ENCODE peak calls at places on chromosomes 1 and 21, in eight cellular contexts. H, L, U, T, W, Z, E and J are unnamed samples.

GRCh38 chr1:215669806-215670485 is 102.8 kb downstream of the KCTD3 start:
- DNase-seq in H (no peak), L (no peak), U (no peak), T (peak), W (no peak), Z (peak), E (no peak), J (no peak)

GRCh38 chr1:168835153-168835648 is 106.2 kb upstream of the DPT start:
- DNase-seq in H (no peak), L (no peak), U (no peak), T (no peak), W (no peak), Z (no peak), E (no peak), J (no peak)

GRCh38 chr1:74767490-74767889 is 34.5 kb downstream of the TYW3 start:
- DNase-seq in H (peak), L (no peak), U (peak), T (peak), W (peak), Z (peak), E (peak), J (peak)

GRCh38 chr1:177256153-177256814 is 85.5 kb downstream of the BRINP2 start:
- DNase-seq in H (peak), L (peak), U (peak), T (peak), W (peak), Z (peak), E (no peak), J (peak)

GRCh38 chr21:37593015-37593414 is 226.4 kb downstream of the DYRK1A start:
- DNase-seq in H (no peak), L (no peak), U (peak), T (peak), W (no peak), Z (no peak), E (no peak), J (no peak)

GRCh38 chr1:214637125-214637524 is 34.1 kb downstream of the CENPF start:
- DNase-seq in H (no peak), L (no peak), U (no peak), T (no peak), W (peak), Z (no peak), E (no peak), J (no peak)

GRCh38 chr1:176033474-176033873 is 173.6 kb downstream of the COP1 start:
- DNase-seq in H (peak), L (no peak), U (no peak), T (no peak), W (peak), Z (peak), E (no peak), J (no peak)

GRCh38 chr1:45584351-45585109 is 689 bp downstream of the NASP start:
- DNase-seq in H (peak), L (peak), U (peak), T (peak), W (peak), Z (peak), E (peak), J (no peak)

DNA sequence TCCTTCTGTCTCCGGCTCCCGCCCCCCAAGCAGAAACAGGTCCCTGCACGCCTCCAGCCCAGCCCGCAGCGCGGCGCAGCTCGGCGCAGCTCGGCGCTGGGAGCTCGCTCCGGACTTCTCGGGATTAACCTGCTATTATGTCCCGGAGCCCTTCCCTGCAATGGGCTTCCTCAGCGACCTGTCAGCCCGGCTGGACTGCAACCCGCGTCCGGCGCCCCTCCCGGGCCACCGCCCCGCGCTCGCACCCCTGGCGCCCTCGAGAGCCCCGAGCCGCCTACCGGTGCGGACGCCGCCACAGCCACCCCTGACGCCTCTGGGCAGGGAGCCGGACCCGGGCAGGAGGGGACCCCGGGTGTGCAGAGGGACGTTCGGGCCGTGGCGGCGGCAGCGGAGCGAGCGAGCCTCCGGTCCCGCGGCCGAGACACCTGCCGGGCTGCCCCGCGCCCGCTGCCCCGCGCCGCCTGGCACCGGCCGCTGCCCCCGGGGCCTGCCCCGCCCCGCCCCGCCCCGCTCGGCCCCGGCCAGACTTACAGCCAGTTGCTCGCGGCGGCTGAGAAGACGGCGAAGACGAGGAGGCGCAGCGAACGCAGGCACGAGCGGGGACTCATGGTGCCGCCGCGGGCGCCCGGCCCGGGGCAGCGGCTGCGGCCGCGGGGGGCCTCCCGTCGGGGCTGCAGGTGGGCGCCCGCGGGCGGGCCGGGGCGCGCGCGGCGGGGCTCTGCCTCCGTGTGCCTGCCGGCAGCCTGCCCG is 407 bp downstream of the WNT4 start:
- DNase-seq in H (no peak), L (peak), U (no peak), T (peak), W (peak), Z (no peak), E (no peak), J (no peak)
- H3K4me3 ChIP-seq in H (no peak), L (peak), U (no peak), T (peak), W (peak), Z (peak), E (peak), J (no peak)

GRCh38 chr1:72724951-72725863 is 442.9 kb upstream of the NEGR1 start:
- DNase-seq in H (no peak), L (peak), U (no peak), T (peak), W (peak), Z (no peak), E (no peak), J (no peak)
- H2AFZ ChIP-seq in H (no peak), L (no peak), U (no peak), T (peak), W (no peak), Z (no peak), E (no peak), J (no peak)

DNA sequence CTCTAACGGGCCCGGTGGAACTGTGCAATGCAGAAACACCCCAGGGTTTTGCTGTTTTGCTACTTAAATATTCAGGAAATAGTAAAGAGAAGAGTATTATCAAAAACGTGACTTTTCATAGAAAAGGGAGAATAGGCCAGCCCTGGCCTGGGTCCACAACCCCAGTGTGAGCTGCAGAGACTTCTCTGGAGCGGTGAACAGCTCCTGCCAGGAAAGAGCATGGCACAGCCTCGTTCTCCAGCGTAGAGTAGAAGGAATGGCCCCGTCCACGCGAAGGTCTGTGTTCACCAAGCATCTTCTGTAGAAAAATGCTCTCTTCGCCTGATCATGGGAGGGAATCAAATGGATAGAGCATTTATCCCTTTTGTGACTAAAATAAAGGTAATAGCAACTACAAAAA is 51.4 kb downstream of the PDE9A start:
- DNase-seq in H (no peak), L (no peak), U (no peak), T (no peak), W (no peak), Z (no peak), E (no peak), J (no peak)
- TF ChIP-seq CTCF in H (no peak), L (no peak), U (no peak), T (no peak), W (no peak), Z (no peak), E (no peak), J (no peak)

GRCh38 chr1:32362474-32363313 is at the start of the genes FAM229A and TSSK3:
- DNase-seq in H (no peak), L (peak), U (no peak), T (no peak), W (no peak), Z (no peak), E (no peak), J (no peak)
- H3K4me3 ChIP-seq in H (peak), L (peak), U (no peak), T (peak), W (peak), Z (no peak), E (no peak), J (peak)

DNA sequence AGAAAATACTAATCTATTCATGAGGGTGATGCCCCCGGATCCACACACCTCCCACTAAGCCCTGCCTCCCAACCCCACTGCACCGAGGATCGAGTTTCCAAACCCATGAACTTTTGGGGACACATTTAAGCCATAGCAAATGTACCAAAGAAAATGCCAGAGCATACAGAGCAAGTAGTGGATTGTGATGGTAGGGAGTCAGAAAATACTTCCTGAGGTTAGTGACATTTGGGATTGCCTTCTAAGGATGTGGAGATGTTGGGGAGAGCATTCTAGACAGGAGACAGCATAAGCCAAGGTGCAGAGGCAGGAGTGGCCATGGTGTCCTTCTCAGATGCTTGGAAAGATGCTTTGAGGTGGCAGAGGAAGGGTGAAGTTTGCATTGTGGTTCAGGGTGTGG is 32.2 kb downstream of the ANGEL2 start:
- DNase-seq in H (no peak), L (no peak), U (no peak), T (no peak), W (no peak), Z (no peak), E (no peak), J (no peak)
- H2AFZ ChIP-seq in H (no peak), L (no peak), U (no peak), T (no peak), W (no peak), Z (no peak), E (no peak), J (no peak)

DNA sequence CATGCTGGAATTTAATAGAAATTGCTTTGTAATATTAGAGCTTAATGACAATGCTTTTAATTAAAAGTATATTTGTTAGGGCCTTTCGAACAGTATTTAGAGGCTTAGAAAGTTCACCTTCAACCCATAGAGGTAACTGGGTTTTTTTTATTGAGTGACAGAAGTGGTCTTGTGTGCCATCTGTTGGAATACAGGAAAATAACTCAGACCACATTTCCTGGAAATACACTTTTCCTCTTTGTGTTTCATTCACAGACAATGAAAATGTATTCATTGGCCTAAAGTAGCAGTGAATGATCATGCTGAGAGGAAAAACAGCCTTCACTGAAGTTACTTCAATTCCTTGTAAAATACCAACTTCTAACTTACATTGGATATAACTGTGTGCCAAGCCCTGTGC is 83.6 kb upstream of the L1TD1 start:
- DNase-seq in H (no peak), L (no peak), U (no peak), T (no peak), W (no peak), Z (no peak), E (no peak), J (no peak)
- TF ChIP-seq CTCF in H (no peak), L (no peak), U (peak), T (peak), W (peak), Z (no peak), E (peak), J (no peak)

DNA sequence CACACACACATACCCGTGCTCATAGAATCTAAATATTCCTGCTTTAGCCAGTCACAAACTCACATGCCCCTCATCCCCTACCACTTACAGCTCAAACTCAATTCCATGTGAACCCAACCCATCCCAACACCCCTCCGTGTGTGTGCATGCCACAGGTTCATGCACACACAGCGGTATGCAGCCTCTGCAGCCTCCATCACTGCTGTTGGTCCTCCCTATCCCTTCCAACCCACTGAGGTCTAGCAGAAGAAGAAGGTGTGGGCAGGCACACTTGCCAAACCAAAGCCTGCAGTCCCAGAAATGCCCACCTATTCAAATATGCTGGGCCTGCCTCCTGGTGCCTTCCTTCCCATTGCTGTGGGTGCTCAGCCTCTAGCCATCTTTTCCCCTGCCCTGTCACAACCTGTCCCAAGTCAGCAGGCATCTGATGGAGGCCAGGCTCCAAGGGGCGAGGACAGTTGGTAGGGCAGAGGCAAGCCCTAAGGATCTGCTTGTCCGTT is 26.2 kb downstream of the SLC2A1 start:
- DNase-seq in H (no peak), L (no peak), U (no peak), T (no peak), W (no peak), Z (no peak), E (no peak), J (no peak)
- H3K4me3 ChIP-seq in H (no peak), L (no peak), U (peak), T (no peak), W (no peak), Z (no peak), E (no peak), J (no peak)

GRCh38 chr1:212678456-212679410 is 20.9 kb downstream of the BATF3 start:
- DNase-seq in H (no peak), L (no peak), U (peak), T (no peak), W (no peak), Z (no peak), E (no peak), J (no peak)
- H2AFZ ChIP-seq in H (no peak), L (no peak), U (peak), T (no peak), W (no peak), Z (no peak), E (no peak), J (no peak)

GRCh38 chr1:203351037-203351625 is at the start of gene FMOD:
- DNase-seq in H (peak), L (no peak), U (peak), T (peak), W (no peak), Z (peak), E (no peak), J (no peak)
- TF ChIP-seq CTCF in H (peak), L (peak), U (peak), T (peak), W (no peak), Z (no peak), E (peak), J (no peak)